ENCODE peak calls at places on chromosomes 16 and 17, in seven cellular contexts. N is frontal cortex; M is stimulated activated CD4-positive, alpha-beta T cell treated with anti-CD3 and anti-CD28 coated beads, Interleukin-12 subunit alpha, Interleukin-12 subunit beta, amount 100 ng/mL, for 4 hours; Y is posterior cingulate gyrus; W is germinal center; D is kidney tubule cell; X is posterior vena cava. C is an unnamed sample.

GRCh38 chr17:4997302-4998026 is at the start of the genes INCA1 and KIF1C:
- DNase-seq in W (peak; percentile 97), D (peak; percentile 93), Y (peak; percentile 93), X (peak; percentile 98), M (peak; percentile 90), N (peak; percentile 100), C (peak; percentile 80)

GRCh38 chr17:32862940-32863339 is 14.0 kb downstream of the MYO1D start:
- DNase-seq in Y (no peak), N (no peak), D (no peak), W (no peak), X (no peak), M (no peak), C (no peak)

GRCh38 chr17:41837761-41838538 is at the start of gene KLHL10:
- DNase-seq in Y (no peak), W (no peak), D (no peak), X (peak; percentile 67), N (no peak), M (no peak), C (no peak)

GRCh38 chr16:55147401-55147800 is 176.6 kb upstream of the IRX6 start:
- DNase-seq in W (no peak), X (no peak), M (no peak), Y (no peak), D (no peak), N (no peak), C (no peak)

GRCh38 chr17:51427259-51428255 is 167.2 kb downstream of the UTP18 start:
- DNase-seq in M (peak; percentile 55), Y (no peak), N (no peak), W (no peak), D (peak; percentile 20), X (no peak), C (no peak)

GRCh38 chr16:1149101-1149636 is 3.7 kb upstream of the CACNA1H start:
- DNase-seq in X (no peak), Y (no peak), M (no peak), N (no peak), D (no peak), W (no peak), C (no peak)

GRCh38 chr17:77735341-77736206 is 222.9 kb upstream of the TNRC6C start:
- DNase-seq in W (no peak), D (no peak), X (peak; percentile 82), M (no peak), N (no peak), Y (no peak), C (peak; percentile 16)

GRCh38 chr17:67575325-67575724 is 142.4 kb upstream of the NOL11 start:
- DNase-seq in W (peak; percentile 62), Y (no peak), N (no peak), X (no peak), D (peak; percentile 82), M (no peak), C (no peak)